ENCODE peak calls at places on chromosomes 16 and 17, in five cellular contexts. U is fibroblast of mammary gland, R is nephron progenitor cell, D is choroid plexus epithelial cell, W is progenitor cell of endocrine pancreas. Q is an unnamed sample.

GRCh38 chr17:45740553-45741330 is 43.4 kb upstream of the CRHR1 start:
- DNase-seq in U (peak), R (peak), D (peak), W (no peak), Q (peak)

GRCh38 chr16:4689091-4689671 is 4.2 kb upstream of the NUDT16L1 start:
- DNase-seq in U (no peak), R (no peak), D (no peak), W (no peak), Q (no peak)

GRCh38 chr17:48002208-48002919 is 31.5 kb downstream of the CDK5RAP3 start:
- DNase-seq in U (peak), R (no peak), D (peak), W (no peak), Q (peak)

GRCh38 chr17:76872221-76872873 is 4.1 kb downstream of the MGAT5B start:
- DNase-seq in U (peak), R (no peak), D (peak), W (no peak), Q (peak)

GRCh38 chr17:58403312-58403711 is 14.0 kb downstream of the RNF43 start:
- DNase-seq in U (no peak), R (no peak), D (no peak), W (no peak), Q (peak)

GRCh38 chr17:50200447-50201225 is 795 bp downstream of the COL1A1 start:
- DNase-seq in U (peak), R (peak), D (peak), W (peak), Q (peak)

GRCh38 chr17:10754109-10754508 is 24.3 kb upstream of the TMEM220 start:
- DNase-seq in U (peak), R (peak), D (peak), W (no peak), Q (peak)

GRCh38 chr17:65987988-65988387 is 203.9 kb downstream of the CEP112 start:
- DNase-seq in U (peak), R (no peak), D (peak), W (no peak), Q (peak)

GRCh38 chr17:67178555-67178954 is 66.4 kb downstream of the HELZ start:
- DNase-seq in U (no peak), R (no peak), D (no peak), W (no peak), Q (no peak)

GRCh38 chr17:5014357-5014756 is 16.6 kb downstream of the KIF1C start:
- DNase-seq in U (peak), R (no peak), D (no peak), W (no peak), Q (no peak)

GRCh38 chr16:2529061-2529931 is 1.9 kb downstream of the CEMP1 start:
- DNase-seq in U (no peak), R (no peak), D (no peak), W (no peak), Q (no peak)
- TF ChIP-seq CTCF in U (no peak), R (no peak), D (peak), W (peak), Q (no peak)

DNA sequence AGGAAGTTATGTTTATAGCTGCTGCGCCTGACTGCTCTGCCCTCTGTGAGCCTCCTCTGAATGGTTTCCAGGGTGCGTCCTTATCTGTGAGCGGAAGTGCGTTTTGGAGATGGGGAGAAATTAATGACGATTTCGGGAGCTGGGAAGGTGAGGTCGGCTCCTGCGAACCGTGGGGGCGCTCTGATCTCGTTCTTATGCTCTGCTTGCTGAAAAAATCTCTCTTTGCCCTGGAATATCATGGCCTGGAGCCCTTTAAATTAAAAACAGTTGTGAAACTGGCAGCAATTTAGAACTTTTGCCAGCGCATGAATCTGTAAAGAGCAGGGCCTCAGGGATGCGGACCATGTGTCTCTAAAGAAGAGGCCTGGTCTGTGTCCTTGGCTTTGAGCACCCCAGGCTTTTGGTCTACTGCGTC is 135.8 kb upstream of the ZFHX3 start:
- DNase-seq in U (peak), R (no peak), D (peak), W (no peak), Q (no peak)
- TF ChIP-seq CTCF in U (no peak), R (no peak), D (peak), W (no peak), Q (no peak)

GRCh38 chr17:56926704-56927103 is 12.9 kb upstream of the TRIM25 start:
- DNase-seq in U (no peak), R (no peak), D (no peak), W (no peak), Q (no peak)
- TF ChIP-seq CTCF in U (no peak), R (no peak), D (no peak), W (no peak), Q (no peak)

DNA sequence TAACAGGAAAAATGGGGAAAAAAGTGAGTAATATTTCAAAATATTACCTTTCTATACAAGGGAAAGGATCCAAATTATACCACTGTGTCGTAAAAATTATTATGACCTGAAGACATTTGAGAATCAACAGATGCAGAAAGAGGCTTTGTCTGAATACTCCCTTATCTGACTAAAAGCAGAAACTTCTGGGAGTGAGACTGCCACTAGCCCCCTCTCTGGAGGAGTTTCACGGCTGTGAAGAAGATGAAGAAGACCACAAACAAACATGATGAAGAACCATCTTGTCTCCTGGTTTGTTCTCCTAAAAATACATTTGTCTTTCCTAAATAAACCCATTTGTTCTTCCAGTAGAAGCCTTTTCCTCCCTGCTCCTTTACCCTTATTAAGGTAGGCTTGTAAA is 29.4 kb downstream of the CNTROB start:
- DNase-seq in U (no peak), R (no peak), D (no peak), W (no peak), Q (no peak)
- TF ChIP-seq CTCF in U (no peak), R (no peak), D (no peak), W (no peak), Q (no peak)

DNA sequence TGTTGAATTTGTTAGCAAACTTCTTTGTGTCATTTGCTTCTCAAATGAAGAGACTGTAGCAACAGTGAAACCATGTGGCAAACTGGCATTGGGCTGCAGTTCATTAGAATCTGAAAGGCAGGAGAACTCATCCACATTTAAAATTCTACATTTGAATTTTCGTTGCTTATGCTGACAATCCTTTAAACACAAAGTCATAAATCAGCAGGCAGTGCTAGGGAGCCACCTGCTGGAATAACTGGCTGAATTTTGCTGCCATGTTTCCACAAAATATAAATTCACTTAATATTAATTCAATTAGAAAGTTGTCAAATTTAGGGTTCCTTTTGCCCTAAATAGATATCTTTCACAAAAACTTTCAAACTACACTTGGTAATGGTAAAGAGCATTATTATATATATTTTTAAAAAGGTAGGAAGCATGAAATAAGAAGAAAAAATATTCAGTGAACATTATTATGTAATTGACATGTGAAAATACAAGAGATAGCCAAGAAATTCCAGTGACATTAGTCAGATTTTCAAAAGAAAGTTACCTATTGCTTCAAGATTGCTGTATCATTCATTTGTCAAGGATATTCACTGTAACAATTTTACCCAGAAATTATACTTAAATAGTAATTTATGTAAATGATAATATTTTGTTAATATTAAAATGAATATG is 350.1 kb downstream of the KIF2B start:
- DNase-seq in U (peak), R (peak), D (peak), W (no peak), Q (peak)
- TF ChIP-seq CTCF in U (peak), R (peak), D (peak), W (peak), Q (peak)

DNA sequence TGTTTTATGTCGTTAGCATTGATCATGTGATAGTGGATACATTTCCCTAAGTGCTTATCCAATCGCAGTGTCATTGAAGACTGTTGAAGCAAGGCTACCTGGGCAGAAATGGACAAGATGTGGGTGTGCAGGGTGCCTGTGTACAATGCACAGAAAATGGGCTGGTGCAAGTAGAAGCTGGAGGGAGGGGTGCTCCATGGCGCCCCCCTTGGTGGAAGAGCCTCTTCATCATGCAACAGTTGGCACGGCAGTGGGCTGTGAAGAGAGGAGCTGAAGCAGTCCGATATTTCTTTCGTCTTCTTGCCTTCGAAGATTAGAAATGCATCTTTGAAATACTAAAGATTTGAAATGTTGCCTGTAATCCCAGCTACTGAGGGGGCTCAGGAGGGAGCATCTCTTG is 100.5 kb downstream of the PLCG2 start:
- DNase-seq in U (no peak), R (no peak), D (no peak), W (no peak), Q (no peak)
- TF ChIP-seq CTCF in U (no peak), R (no peak), D (peak), W (no peak), Q (no peak)

GRCh38 chr16:29816694-29817441 is 916 bp downstream of the PAGR1 start:
- DNase-seq in U (peak), R (peak), D (peak), W (no peak), Q (peak)
- TF ChIP-seq CTCF in U (no peak), R (no peak), D (peak), W (peak), Q (no peak)

GRCh38 chr17:82386256-82386831 is 14.8 kb downstream of the UTS2R start:
- DNase-seq in U (no peak), R (no peak), D (no peak), W (no peak), Q (no peak)

GRCh38 chr17:82385559-82386255 is 14.1 kb downstream of the UTS2R start:
- DNase-seq in U (no peak), R (peak), D (no peak), W (no peak), Q (no peak)

GRCh38 chr17:82383411-82383810 is 11.8 kb downstream of the UTS2R start:
- DNase-seq in U (no peak), R (no peak), D (no peak), W (no peak), Q (no peak)

GRCh38 chr17:82384051-82384729 is 12.6 kb downstream of the UTS2R start:
- DNase-seq in U (no peak), R (no peak), D (no peak), W (no peak), Q (no peak)

GRCh38 chr17:82384730-82385429 is 13.3 kb downstream of the UTS2R start:
- DNase-seq in U (peak), R (no peak), D (no peak), W (no peak), Q (peak)
- TF ChIP-seq CTCF in U (no peak), R (no peak), D (no peak), W (no peak), Q (peak)

GRCh38 chr16:46857261-46857962 is 26.4 kb upstream of the C16orf87 start:
- DNase-seq in U (peak), R (peak), D (peak), W (no peak), Q (peak)
- TF ChIP-seq CTCF in U (peak), R (peak), D (peak), W (peak), Q (peak)